ENCODE peak calls at places on chromosomes 5 and 9, in five cellular contexts. I, H, J, G and K are unnamed samples.

GRCh38 chr5:172778223-172778814 is 7.3 kb upstream of the DUSP1 start:
- DNase-seq in I (peak; percentile 23), H (no peak), J (peak; percentile 44), G (peak; percentile 93), K (no peak)

GRCh38 chr5:13540154-13540815 is 404.2 kb downstream of the DNAH5 start:
- DNase-seq in I (no peak), H (no peak), J (no peak), G (no peak), K (no peak)

GRCh38 chr9:27282269-27282668 is 14.7 kb downstream of the EQTN start:
- DNase-seq in I (no peak), H (no peak), J (no peak), G (no peak), K (no peak)

GRCh38 chr5:52579391-52579790 is 208.3 kb upstream of the ITGA1 start:
- DNase-seq in I (no peak), H (no peak), J (no peak), G (no peak), K (no peak)

GRCh38 chr9:131457746-131458145 is 45.0 kb upstream of the POMT1 start:
- DNase-seq in I (no peak), H (no peak), J (peak; percentile 37), G (no peak), K (no peak)

GRCh38 chr9:76580188-76580587 is 121.2 kb downstream of the GCNT1 start:
- DNase-seq in I (no peak), H (peak; percentile 55), J (no peak), G (no peak), K (no peak)

GRCh38 chr9:13962006-13962405 is 351.9 kb downstream of the NFIB start:
- DNase-seq in I (no peak), H (no peak), J (no peak), G (no peak), K (no peak)

GRCh38 chr9:98455957-98456621 is 200.6 kb upstream of the TBC1D2 start:
- DNase-seq in I (no peak), H (no peak), J (no peak), G (peak; percentile 39), K (peak; percentile 81)

GRCh38 chr5:177122566-177122965 is 11.0 kb upstream of the NSD1 start:
- DNase-seq in I (no peak), H (no peak), J (no peak), G (no peak), K (no peak)

GRCh38 chr9:5440426-5440825 is 2.7 kb upstream of the PLGRKT start:
- DNase-seq in I (no peak), H (no peak), J (no peak), G (no peak), K (no peak)

GRCh38 chr5:138650999-138651766 is 76.0 kb upstream of the HSPA9 start:
- DNase-seq in I (no peak), H (peak; percentile 32), J (no peak), G (no peak), K (no peak)

GRCh38 chr5:83844320-83845068 is 123.8 kb upstream of the HAPLN1 start:
- DNase-seq in I (no peak), H (no peak), J (no peak), G (peak; percentile 95), K (no peak)

GRCh38 chr9:76756273-76756650 is 8.0 kb upstream of the PCA3 start:
- DNase-seq in I (no peak), H (peak; percentile 45), J (no peak), G (peak; percentile 19), K (peak; percentile 33)

GRCh38 chr5:116153687-116154174 is 68.9 kb downstream of the COMMD10 start:
- DNase-seq in I (no peak), H (no peak), J (no peak), G (no peak), K (no peak)

GRCh38 chr5:139065296-139065695 is 132.9 kb downstream of the SIL1 start:
- DNase-seq in I (no peak), H (no peak), J (no peak), G (no peak), K (no peak)

GRCh38 chr5:176817369-176817841 is 7.0 kb downstream of the UNC5A start:
- DNase-seq in I (no peak), H (peak; percentile 69), J (no peak), G (no peak), K (no peak)

GRCh38 chr9:6133346-6134063 is 82.1 kb upstream of the IL33 start:
- DNase-seq in I (no peak), H (no peak), J (no peak), G (peak; percentile 3), K (no peak)

GRCh38 chr5:54902817-54903473 is 82.4 kb downstream of the ESM1 start:
- DNase-seq in I (peak; percentile 44), H (no peak), J (peak; percentile 72), G (peak; percentile 65), K (no peak)

GRCh38 chr5:154384480-154385235 is 61.1 kb upstream of the SAP30L start:
- DNase-seq in I (peak; percentile 8), H (no peak), J (no peak), G (no peak), K (no peak)

GRCh38 chr5:59745422-59745863 is 148.1 kb downstream of the PDE4D start:
- DNase-seq in I (no peak), H (no peak), J (no peak), G (peak; percentile 87), K (peak; percentile 31)

GRCh38 chr5:91126448-91126847 is 256.7 kb downstream of the ARRDC3 start:
- DNase-seq in I (no peak), H (no peak), J (no peak), G (peak; percentile 90), K (no peak)

GRCh38 chr9:113564804-113565237 is 101.3 kb downstream of the RGS3 start:
- DNase-seq in I (no peak), H (no peak), J (peak; percentile 50), G (peak; percentile 79), K (no peak)

GRCh38 chr5:131264453-131265200 is 774 bp downstream of the CDC42SE2 start:
- DNase-seq in I (peak; percentile 54), H (peak; percentile 33), J (peak; percentile 80), G (peak; percentile 31), K (peak; percentile 53)

GRCh38 chr5:132890817-132891216 is 17.3 kb downstream of the LEAP2 start:
- DNase-seq in I (no peak), H (no peak), J (no peak), G (no peak), K (no peak)

GRCh38 chr9:123742009-123742767 is 187.7 kb downstream of the DENND1A start:
- DNase-seq in I (no peak), H (no peak), J (no peak), G (peak; percentile 72), K (peak; percentile 43)

GRCh38 chr5:9324348-9325056 is 221.4 kb downstream of the SEMA5A start:
- DNase-seq in I (no peak), H (no peak), J (no peak), G (no peak), K (no peak)